ENCODE peak calls at places on chromosome 17, in nine cellular contexts. A, S, U, D, X, L, W, C and R are unnamed samples.
A peak's percentile ranks its signal among the peaks of the same experiment; 100 is the strongest.

GRCh38 chr17:51097708-51098446 is 22.8 kb downstream of the SPAG9 start:
- DNase-seq in A (no peak), X (no peak), U (no peak), S (no peak), C (no peak), D (no peak), L (no peak), W (no peak), R (no peak)

GRCh38 chr17:78664476-78665384 is 87.5 kb upstream of the DNAH17 start:
- DNase-seq in X (no peak), U (no peak), A (no peak), S (no peak), L (no peak), C (no peak), D (no peak), W (no peak), R (no peak)

GRCh38 chr17:19317359-19318095 is 45.0 kb downstream of the B9D1 start:
- DNase-seq in A (peak; percentile 80), X (peak; percentile 70), D (no peak), W (peak; percentile 79), U (peak; percentile 24), L (peak; percentile 36), S (no peak), C (no peak), R (no peak)

GRCh38 chr17:44065668-44066203 is 735 bp downstream of the LSM12 start:
- DNase-seq in A (no peak), D (peak; percentile 23), U (no peak), C (no peak), W (peak; percentile 8), X (no peak), S (no peak), L (no peak), R (no peak)

GRCh38 chr17:8994319-8994718 is 27.0 kb upstream of the NTN1 start:
- DNase-seq in A (peak; percentile 66), L (peak; percentile 68), W (peak; percentile 80), D (peak; percentile 38), X (peak; percentile 50), U (no peak), C (no peak), S (peak; percentile 48), R (peak; percentile 51)

GRCh38 chr17:15883617-15884111 is 61.3 kb upstream of the ADORA2B start:
- DNase-seq in C (no peak), D (no peak), L (no peak), A (no peak), X (peak; percentile 85), W (peak; percentile 50), S (no peak), U (no peak), R (peak; percentile 50)

GRCh38 chr17:3920940-3921852 is 4.9 kb upstream of the P2RX1 start:
- DNase-seq in X (no peak), L (peak; percentile 72), A (no peak), W (no peak), C (no peak), D (no peak), S (no peak), U (no peak), R (no peak)

GRCh38 chr17:6108987-6109386 is 38.8 kb downstream of the WSCD1 start:
- DNase-seq in C (no peak), L (no peak), X (no peak), A (no peak), W (no peak), S (no peak), U (no peak), D (no peak), R (no peak)

GRCh38 chr17:6492892-6493674 is 48.8 kb downstream of the PIMREG start:
- DNase-seq in X (no peak), D (no peak), W (peak; percentile 21), L (no peak), U (peak; percentile 15), S (no peak), A (no peak), C (no peak), R (no peak)

GRCh38 chr17:2867441-2868424 is 71.5 kb downstream of the RAP1GAP2 start:
- DNase-seq in A (no peak), S (no peak), L (no peak), D (no peak), W (no peak), U (no peak), C (no peak), X (peak; percentile 88), R (no peak)